ENCODE peak calls at places on chromosomes 6 and 20, in ten cellular contexts. L, X, G, S, A, C, N, I, M and H are unnamed samples.

GRCh38 chr20:1287306-1287705 is 21.2 kb downstream of the SNPH start:
- DNase-seq in S (no peak), M (no peak), I (no peak), G (no peak), X (no peak), A (no peak), C (no peak), N (no peak), L (no peak), H (no peak)

GRCh38 chr6:32973144-32973854 is 4.9 kb downstream of the BRD2 start:
- DNase-seq in N (peak; percentile 45), I (peak; percentile 51), G (no peak), S (peak; percentile 48), A (no peak), M (peak; percentile 68), C (peak; percentile 75), L (no peak), X (peak; percentile 56), H (peak; percentile 29)

GRCh38 chr6:27295301-27296079 is 16.6 kb downstream of the POM121L2 start:
- DNase-seq in A (no peak), L (no peak), X (no peak), I (no peak), G (no peak), M (no peak), S (peak; percentile 87), N (peak; percentile 73), C (peak; percentile 84), H (peak; percentile 84)

GRCh38 chr6:135506270-135506997 is 8.9 kb upstream of the AHI1 start:
- DNase-seq in X (no peak), C (peak; percentile 57), I (no peak), A (no peak), M (no peak), G (no peak), S (peak; percentile 56), N (peak; percentile 82), L (no peak), H (peak; percentile 38)

GRCh38 chr6:126439040-126439439 is 99.1 kb downstream of the CENPW start:
- DNase-seq in A (no peak), C (no peak), L (no peak), I (no peak), X (no peak), M (no peak), N (no peak), G (no peak), S (no peak), H (no peak)

GRCh38 chr6:144123836-144124235 is 26.5 kb upstream of the STX11 start:
- DNase-seq in L (no peak), G (no peak), M (no peak), I (no peak), N (no peak), C (no peak), A (no peak), X (no peak), S (no peak), H (no peak)

GRCh38 chr6:162491637-162492036 is 235.9 kb downstream of the PRKN start:
- DNase-seq in C (no peak), I (no peak), X (no peak), S (no peak), M (no peak), A (no peak), G (no peak), L (no peak), N (no peak), H (no peak)

GRCh38 chr6:43107344-43108062 is 31.4 kb downstream of the PTK7 start:
- DNase-seq in G (no peak), S (no peak), C (peak; percentile 10), X (no peak), N (no peak), A (no peak), M (no peak), I (no peak), L (no peak), H (no peak)

GRCh38 chr20:2006452-2007381 is 12.9 kb upstream of the PDYN start:
- DNase-seq in A (no peak), S (peak; percentile 60), G (no peak), X (no peak), M (peak; percentile 37), C (peak; percentile 61), N (peak; percentile 75), I (no peak), L (no peak), H (peak; percentile 35)